ENCODE peak calls at places on chromosomes 3 and 15, in six cellular contexts. One of them, this sample, is unnamed.

GRCh38 chr3:100002599-100003350 is 111.5 kb downstream of the FILIP1L start:
- DNase-seq in uterus: peak
- DNase-seq in fibroblast of mammary gland: peak
- DNase-seq in upper lobe of right lung: no peak
- DNase-seq in stomach: peak
- DNase-seq in HCT116: peak
- DNase-seq in this sample: peak

GRCh38 chr3:50268703-50269451 is at the start of gene SEMA3B:
- DNase-seq in uterus: peak
- DNase-seq in fibroblast of mammary gland: no peak
- DNase-seq in upper lobe of right lung: peak
- DNase-seq in stomach: peak
- DNase-seq in HCT116: no peak
- DNase-seq in this sample: no peak

GRCh38 chr3:168722091-168722490 is 626.4 kb upstream of the GOLIM4 start:
- DNase-seq in uterus: no peak
- DNase-seq in fibroblast of mammary gland: no peak
- DNase-seq in upper lobe of right lung: no peak
- DNase-seq in stomach: no peak
- DNase-seq in HCT116: no peak
- DNase-seq in this sample: no peak

GRCh38 chr3:51311055-51311454 is 74.0 kb upstream of the MANF start:
- DNase-seq in uterus: no peak
- DNase-seq in fibroblast of mammary gland: peak
- DNase-seq in upper lobe of right lung: no peak
- DNase-seq in stomach: no peak
- DNase-seq in HCT116: peak
- DNase-seq in this sample: peak

GRCh38 chr3:193776626-193777025 is 183.6 kb downstream of the OPA1 start:
- DNase-seq in uterus: no peak
- DNase-seq in fibroblast of mammary gland: no peak
- DNase-seq in upper lobe of right lung: no peak
- DNase-seq in stomach: no peak
- DNase-seq in HCT116: no peak
- DNase-seq in this sample: no peak

GRCh38 chr15:99502182-99502581 is 63.6 kb upstream of the MEF2A start:
- DNase-seq in uterus: no peak
- DNase-seq in fibroblast of mammary gland: no peak
- DNase-seq in upper lobe of right lung: no peak
- DNase-seq in stomach: no peak
- DNase-seq in HCT116: no peak
- DNase-seq in this sample: no peak

GRCh38 chr15:51450001-51450400 is 108.5 kb downstream of the GLDN start:
- DNase-seq in uterus: no peak
- DNase-seq in fibroblast of mammary gland: no peak
- DNase-seq in upper lobe of right lung: no peak
- DNase-seq in stomach: no peak
- DNase-seq in HCT116: peak
- DNase-seq in this sample: no peak

GRCh38 chr3:31132132-31132769 is 237.8 kb upstream of the GADL1 start:
- DNase-seq in uterus: no peak
- DNase-seq in fibroblast of mammary gland: peak
- DNase-seq in upper lobe of right lung: no peak
- DNase-seq in stomach: no peak
- DNase-seq in HCT116: peak
- DNase-seq in this sample: no peak

GRCh38 chr3:12479919-12480425 is 4.3 kb upstream of the TSEN2 start:
- DNase-seq in uterus: no peak
- DNase-seq in fibroblast of mammary gland: peak
- DNase-seq in upper lobe of right lung: no peak
- DNase-seq in stomach: peak
- DNase-seq in HCT116: peak
- DNase-seq in this sample: no peak

GRCh38 chr3:89227634-89228033 is 120.2 kb downstream of the EPHA3 start:
- DNase-seq in uterus: no peak
- DNase-seq in fibroblast of mammary gland: peak
- DNase-seq in upper lobe of right lung: no peak
- DNase-seq in stomach: no peak
- DNase-seq in HCT116: no peak
- DNase-seq in this sample: no peak

GRCh38 chr15:64131547-64131946 is 20.0 kb upstream of the SNX22 start:
- DNase-seq in uterus: no peak
- DNase-seq in fibroblast of mammary gland: no peak
- DNase-seq in upper lobe of right lung: no peak
- DNase-seq in stomach: no peak
- DNase-seq in HCT116: no peak
- DNase-seq in this sample: no peak

GRCh38 chr15:36814085-36814484 is 234.7 kb downstream of the CDIN1 start:
- DNase-seq in uterus: no peak
- DNase-seq in fibroblast of mammary gland: no peak
- DNase-seq in upper lobe of right lung: no peak
- DNase-seq in stomach: no peak
- DNase-seq in HCT116: no peak
- DNase-seq in this sample: no peak

GRCh38 chr15:99439524-99439835 is 126.3 kb upstream of the MEF2A start:
- DNase-seq in uterus: peak
- DNase-seq in fibroblast of mammary gland: no peak
- DNase-seq in upper lobe of right lung: no peak
- DNase-seq in stomach: peak
- DNase-seq in HCT116: no peak
- DNase-seq in this sample: no peak

GRCh38 chr3:156628095-156628690 is 46.2 kb upstream of the TIPARP start:
- DNase-seq in uterus: no peak
- DNase-seq in fibroblast of mammary gland: no peak
- DNase-seq in upper lobe of right lung: no peak
- DNase-seq in stomach: no peak
- DNase-seq in HCT116: no peak
- DNase-seq in this sample: no peak

GRCh38 chr3:5754602-5755001 is 567.1 kb downstream of the EDEM1 start:
- DNase-seq in uterus: no peak
- DNase-seq in fibroblast of mammary gland: no peak
- DNase-seq in upper lobe of right lung: no peak
- DNase-seq in stomach: no peak
- DNase-seq in HCT116: no peak
- DNase-seq in this sample: peak

GRCh38 chr15:30073915-30074314 is 8.8 kb upstream of the GOLGA8J start:
- DNase-seq in uterus: no peak
- DNase-seq in fibroblast of mammary gland: no peak
- DNase-seq in upper lobe of right lung: no peak
- DNase-seq in stomach: no peak
- DNase-seq in HCT116: no peak
- DNase-seq in this sample: no peak
- TF ChIP-seq CTCF in uterus: no peak
- TF ChIP-seq CTCF in fibroblast of mammary gland: no peak
- TF ChIP-seq CTCF in upper lobe of right lung: no peak
- TF ChIP-seq CTCF in stomach: no peak
- TF ChIP-seq CTCF in HCT116: no peak
- TF ChIP-seq CTCF in this sample: no peak

DNA sequence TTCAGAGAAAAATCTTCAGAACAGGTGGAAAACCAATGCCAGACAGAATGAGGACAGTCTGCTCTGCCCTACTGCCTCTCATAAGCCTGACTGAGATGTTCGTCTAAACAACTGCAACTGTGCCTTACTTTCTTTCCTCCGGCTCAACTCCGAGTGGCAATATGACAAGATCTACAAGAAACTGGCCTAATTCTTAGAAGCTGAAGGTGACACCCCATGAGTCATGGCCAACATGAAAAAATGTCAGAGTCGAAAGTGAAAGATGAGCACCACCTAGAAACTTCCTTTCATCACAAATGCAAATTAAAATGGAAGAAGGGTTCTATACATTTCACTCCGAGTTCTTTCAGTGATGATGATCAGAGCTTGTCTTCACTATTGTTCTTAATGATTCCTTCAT is 12.9 kb downstream of the PCYT1A start:
- DNase-seq in uterus: no peak
- DNase-seq in fibroblast of mammary gland: peak
- DNase-seq in upper lobe of right lung: no peak
- DNase-seq in stomach: no peak
- DNase-seq in HCT116: no peak
- DNase-seq in this sample: no peak
- H3K4me3 ChIP-seq in uterus: no peak
- H3K4me3 ChIP-seq in fibroblast of mammary gland: no peak
- H3K4me3 ChIP-seq in upper lobe of right lung: no peak
- H3K4me3 ChIP-seq in stomach: no peak
- H3K4me3 ChIP-seq in HCT116: no peak
- H3K4me3 ChIP-seq in this sample: no peak

GRCh38 chr3:185750702-185751101 is 74.1 kb downstream of the IGF2BP2 start:
- DNase-seq in uterus: no peak
- DNase-seq in fibroblast of mammary gland: no peak
- DNase-seq in upper lobe of right lung: no peak
- DNase-seq in stomach: no peak
- DNase-seq in HCT116: no peak
- DNase-seq in this sample: no peak

GRCh38 chr3:185753354-185753753 is 71.5 kb downstream of the IGF2BP2 start:
- DNase-seq in uterus: no peak
- DNase-seq in fibroblast of mammary gland: no peak
- DNase-seq in upper lobe of right lung: no peak
- DNase-seq in stomach: no peak
- DNase-seq in HCT116: no peak
- DNase-seq in this sample: no peak

GRCh38 chr3:185744997-185745843 is 79.6 kb downstream of the IGF2BP2 start:
- DNase-seq in uterus: no peak
- DNase-seq in fibroblast of mammary gland: peak
- DNase-seq in upper lobe of right lung: no peak
- DNase-seq in stomach: no peak
- DNase-seq in HCT116: no peak
- DNase-seq in this sample: no peak

GRCh38 chr3:185746470-185746869 is 78.4 kb downstream of the IGF2BP2 start:
- DNase-seq in uterus: no peak
- DNase-seq in fibroblast of mammary gland: no peak
- DNase-seq in upper lobe of right lung: no peak
- DNase-seq in stomach: no peak
- DNase-seq in HCT116: no peak
- DNase-seq in this sample: no peak

GRCh38 chr3:185750015-185750414 is 74.8 kb downstream of the IGF2BP2 start:
- DNase-seq in uterus: no peak
- DNase-seq in fibroblast of mammary gland: no peak
- DNase-seq in upper lobe of right lung: no peak
- DNase-seq in stomach: no peak
- DNase-seq in HCT116: no peak
- DNase-seq in this sample: no peak
- TF ChIP-seq CTCF in uterus: no peak
- TF ChIP-seq CTCF in fibroblast of mammary gland: no peak
- TF ChIP-seq CTCF in upper lobe of right lung: no peak
- TF ChIP-seq CTCF in stomach: no peak
- TF ChIP-seq CTCF in HCT116: no peak
- TF ChIP-seq CTCF in this sample: no peak

DNA sequence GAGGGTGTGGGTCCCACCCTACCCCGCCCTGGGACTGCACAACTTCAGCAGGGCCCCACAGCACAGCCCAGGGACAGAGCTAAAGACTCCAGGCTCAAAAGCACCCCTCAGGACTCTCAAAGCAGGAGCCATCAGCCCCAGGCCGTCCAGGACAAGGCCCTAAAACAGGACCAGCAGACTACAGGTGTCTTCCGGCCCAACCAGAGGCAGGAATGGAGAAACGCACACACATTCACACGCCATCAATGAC is 26.1 kb downstream of the ATRIP start:
- DNase-seq in uterus: no peak
- DNase-seq in fibroblast of mammary gland: no peak
- DNase-seq in upper lobe of right lung: peak
- DNase-seq in stomach: no peak
- DNase-seq in HCT116: peak
- DNase-seq in this sample: no peak
- H3K4me3 ChIP-seq in uterus: peak
- H3K4me3 ChIP-seq in fibroblast of mammary gland: peak
- H3K4me3 ChIP-seq in upper lobe of right lung: peak
- H3K4me3 ChIP-seq in stomach: peak
- H3K4me3 ChIP-seq in HCT116: peak
- H3K4me3 ChIP-seq in this sample: peak

GRCh38 chr3:18988619-18989229 is 159.6 kb upstream of the KCNH8 start:
- DNase-seq in uterus: no peak
- DNase-seq in fibroblast of mammary gland: peak
- DNase-seq in upper lobe of right lung: no peak
- DNase-seq in stomach: no peak
- DNase-seq in HCT116: no peak
- DNase-seq in this sample: no peak
- TF ChIP-seq CTCF in uterus: no peak
- TF ChIP-seq CTCF in fibroblast of mammary gland: peak
- TF ChIP-seq CTCF in upper lobe of right lung: peak
- TF ChIP-seq CTCF in stomach: peak
- TF ChIP-seq CTCF in HCT116: peak
- TF ChIP-seq CTCF in this sample: no peak

GRCh38 chr15:60589728-60590127 is 110.8 kb upstream of the ICE2 start:
- DNase-seq in uterus: no peak
- DNase-seq in fibroblast of mammary gland: no peak
- DNase-seq in upper lobe of right lung: no peak
- DNase-seq in stomach: no peak
- DNase-seq in HCT116: no peak
- DNase-seq in this sample: no peak
- H3K4me3 ChIP-seq in uterus: no peak
- H3K4me3 ChIP-seq in fibroblast of mammary gland: no peak
- H3K4me3 ChIP-seq in upper lobe of right lung: peak
- H3K4me3 ChIP-seq in stomach: peak
- H3K4me3 ChIP-seq in HCT116: no peak
- H3K4me3 ChIP-seq in this sample: no peak

GRCh38 chr15:62618432-62618831 is 424.1 kb upstream of the TPM1 start:
- DNase-seq in uterus: no peak
- DNase-seq in fibroblast of mammary gland: peak
- DNase-seq in upper lobe of right lung: no peak
- DNase-seq in stomach: no peak
- DNase-seq in HCT116: no peak
- DNase-seq in this sample: no peak
- TF ChIP-seq CTCF in uterus: no peak
- TF ChIP-seq CTCF in fibroblast of mammary gland: peak
- TF ChIP-seq CTCF in upper lobe of right lung: no peak
- TF ChIP-seq CTCF in stomach: no peak
- TF ChIP-seq CTCF in HCT116: peak
- TF ChIP-seq CTCF in this sample: no peak

GRCh38 chr3:116443096-116443793 is 2.0 kb downstream of the LSAMP start:
- DNase-seq in uterus: no peak
- DNase-seq in fibroblast of mammary gland: peak
- DNase-seq in upper lobe of right lung: no peak
- DNase-seq in stomach: no peak
- DNase-seq in HCT116: no peak
- DNase-seq in this sample: no peak
- H3K4me3 ChIP-seq in uterus: no peak
- H3K4me3 ChIP-seq in fibroblast of mammary gland: no peak
- H3K4me3 ChIP-seq in upper lobe of right lung: peak
- H3K4me3 ChIP-seq in stomach: no peak
- H3K4me3 ChIP-seq in HCT116: no peak
- H3K4me3 ChIP-seq in this sample: no peak

GRCh38 chr15:89118481-89118989 is 30.3 kb downstream of the ABHD2 start:
- DNase-seq in uterus: no peak
- DNase-seq in fibroblast of mammary gland: no peak
- DNase-seq in upper lobe of right lung: no peak
- DNase-seq in stomach: no peak
- DNase-seq in HCT116: no peak
- DNase-seq in this sample: peak

GRCh38 chr15:89114974-89115373 is 26.7 kb downstream of the ABHD2 start:
- DNase-seq in uterus: peak
- DNase-seq in fibroblast of mammary gland: peak
- DNase-seq in upper lobe of right lung: no peak
- DNase-seq in stomach: peak
- DNase-seq in HCT116: no peak
- DNase-seq in this sample: no peak

GRCh38 chr15:89117790-89118189 is 29.5 kb downstream of the ABHD2 start:
- DNase-seq in uterus: no peak
- DNase-seq in fibroblast of mammary gland: no peak
- DNase-seq in upper lobe of right lung: no peak
- DNase-seq in stomach: no peak
- DNase-seq in HCT116: no peak
- DNase-seq in this sample: no peak

GRCh38 chr15:89115547-89115946 is 27.3 kb downstream of the ABHD2 start:
- DNase-seq in uterus: no peak
- DNase-seq in fibroblast of mammary gland: no peak
- DNase-seq in upper lobe of right lung: no peak
- DNase-seq in stomach: peak
- DNase-seq in HCT116: no peak
- DNase-seq in this sample: no peak

GRCh38 chr15:89116404-89116803 is 28.1 kb downstream of the ABHD2 start:
- DNase-seq in uterus: no peak
- DNase-seq in fibroblast of mammary gland: no peak
- DNase-seq in upper lobe of right lung: no peak
- DNase-seq in stomach: no peak
- DNase-seq in HCT116: no peak
- DNase-seq in this sample: no peak
- TF ChIP-seq CTCF in uterus: no peak
- TF ChIP-seq CTCF in fibroblast of mammary gland: no peak
- TF ChIP-seq CTCF in upper lobe of right lung: no peak
- TF ChIP-seq CTCF in stomach: no peak
- TF ChIP-seq CTCF in HCT116: no peak
- TF ChIP-seq CTCF in this sample: no peak